ENCODE peak calls at places on chromosome 16, in four cellular contexts. One of them, this sample, is unnamed.

GRCh38 chr16:30120340-30121105 is 2.5 kb downstream of the MAPK3 start:
- DNase-seq in endothelial cell of umbilical vein: no peak
- DNase-seq in brain microvascular endothelial cell: no peak
- DNase-seq in cardiac muscle cell: no peak
- DNase-seq in this sample: no peak

GRCh38 chr16:8572919-8573724 is 17.2 kb downstream of the TMEM114 start:
- DNase-seq in brain microvascular endothelial cell: peak; percentile 22
- DNase-seq in endothelial cell of umbilical vein: no peak
- DNase-seq in cardiac muscle cell: peak; percentile 68
- DNase-seq in this sample: no peak

GRCh38 chr16:23579371-23579770 is 16.7 kb downstream of the NDUFAB1 start:
- DNase-seq in endothelial cell of umbilical vein: no peak
- DNase-seq in brain microvascular endothelial cell: no peak
- DNase-seq in cardiac muscle cell: no peak
- DNase-seq in this sample: no peak

GRCh38 chr16:48556913-48557351 is 53.0 kb downstream of the N4BP1 start:
- DNase-seq in brain microvascular endothelial cell: peak; percentile 59
- DNase-seq in cardiac muscle cell: peak; percentile 35
- DNase-seq in endothelial cell of umbilical vein: peak; percentile 17
- DNase-seq in this sample: peak; percentile 37

GRCh38 chr16:52671560-52671959 is 124.6 kb upstream of the TOX3 start:
- DNase-seq in cardiac muscle cell: no peak
- DNase-seq in brain microvascular endothelial cell: no peak
- DNase-seq in endothelial cell of umbilical vein: no peak
- DNase-seq in this sample: no peak

GRCh38 chr16:77213542-77214108 is 14.4 kb downstream of the SYCE1L start:
- DNase-seq in brain microvascular endothelial cell: peak; percentile 83
- DNase-seq in endothelial cell of umbilical vein: peak; percentile 86
- DNase-seq in cardiac muscle cell: peak; percentile 85
- DNase-seq in this sample: peak; percentile 85

GRCh38 chr16:53131363-53132071 is 76.7 kb downstream of the CHD9 start:
- DNase-seq in cardiac muscle cell: peak; percentile 52
- DNase-seq in brain microvascular endothelial cell: no peak
- DNase-seq in endothelial cell of umbilical vein: peak; percentile 56
- DNase-seq in this sample: no peak

GRCh38 chr16:17930280-17930679 is 406.3 kb downstream of the NPIPA8 start:
- DNase-seq in cardiac muscle cell: no peak
- DNase-seq in brain microvascular endothelial cell: peak; percentile 2
- DNase-seq in endothelial cell of umbilical vein: no peak
- DNase-seq in this sample: no peak

GRCh38 chr16:19860146-19861030 is 24.3 kb downstream of the GPRC5B start:
- DNase-seq in endothelial cell of umbilical vein: no peak
- DNase-seq in cardiac muscle cell: peak; percentile 65
- DNase-seq in brain microvascular endothelial cell: peak; percentile 56
- DNase-seq in this sample: peak; percentile 92

GRCh38 chr16:26599786-26600107 is 467.0 kb upstream of the C16orf82 start:
- DNase-seq in cardiac muscle cell: no peak
- DNase-seq in brain microvascular endothelial cell: peak; percentile 4
- DNase-seq in endothelial cell of umbilical vein: no peak
- DNase-seq in this sample: no peak

GRCh38 chr16:2028620-2029220 is 2.0 kb downstream of the NHERF2 start:
- DNase-seq in brain microvascular endothelial cell: no peak
- DNase-seq in cardiac muscle cell: no peak
- DNase-seq in endothelial cell of umbilical vein: no peak
- DNase-seq in this sample: no peak

GRCh38 chr16:87389245-87389644 is 2.9 kb upstream of the MAP1LC3B start:
- DNase-seq in cardiac muscle cell: no peak
- DNase-seq in brain microvascular endothelial cell: no peak
- DNase-seq in endothelial cell of umbilical vein: no peak
- DNase-seq in this sample: no peak

GRCh38 chr16:87387942-87388817 is 4.0 kb upstream of the MAP1LC3B start:
- DNase-seq in cardiac muscle cell: peak; percentile 99
- DNase-seq in endothelial cell of umbilical vein: peak; percentile 99
- DNase-seq in brain microvascular endothelial cell: peak; percentile 98
- DNase-seq in this sample: peak; percentile 99

GRCh38 chr16:87391324-87391949 is 699 bp upstream of the MAP1LC3B start:
- DNase-seq in brain microvascular endothelial cell: no peak
- DNase-seq in cardiac muscle cell: no peak
- DNase-seq in endothelial cell of umbilical vein: no peak
- DNase-seq in this sample: no peak

GRCh38 chr16:87390641-87391323 is 1.4 kb upstream of the MAP1LC3B start:
- DNase-seq in brain microvascular endothelial cell: no peak
- DNase-seq in endothelial cell of umbilical vein: no peak
- DNase-seq in cardiac muscle cell: no peak
- DNase-seq in this sample: no peak

DNA sequence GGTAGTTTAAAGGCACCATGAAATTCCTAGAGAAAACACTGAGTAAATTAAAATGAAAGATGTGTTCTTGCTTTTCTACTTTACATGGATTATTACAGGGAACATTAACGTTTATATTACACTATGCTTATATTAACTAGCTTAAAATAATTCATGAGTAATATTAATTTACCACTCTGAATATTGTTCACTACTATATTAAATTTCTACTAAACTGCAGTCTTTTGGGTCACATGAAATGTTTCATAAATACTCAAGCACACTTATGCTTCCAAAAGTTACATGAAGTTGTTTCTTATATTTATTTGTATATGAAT is 3.4 kb upstream of the MAP1LC3B start:
- DNase-seq in endothelial cell of umbilical vein: no peak
- DNase-seq in cardiac muscle cell: no peak
- DNase-seq in brain microvascular endothelial cell: no peak
- DNase-seq in this sample: no peak
- H3K4me3 ChIP-seq in endothelial cell of umbilical vein: no peak overlapping the region
- H3K4me3 ChIP-seq in cardiac muscle cell: peak overlapping the region; percentile 7
- H3K4me3 ChIP-seq in brain microvascular endothelial cell: peak overlapping the region; percentile 13
- H3K4me3 ChIP-seq in this sample: no peak overlapping the region

DNA sequence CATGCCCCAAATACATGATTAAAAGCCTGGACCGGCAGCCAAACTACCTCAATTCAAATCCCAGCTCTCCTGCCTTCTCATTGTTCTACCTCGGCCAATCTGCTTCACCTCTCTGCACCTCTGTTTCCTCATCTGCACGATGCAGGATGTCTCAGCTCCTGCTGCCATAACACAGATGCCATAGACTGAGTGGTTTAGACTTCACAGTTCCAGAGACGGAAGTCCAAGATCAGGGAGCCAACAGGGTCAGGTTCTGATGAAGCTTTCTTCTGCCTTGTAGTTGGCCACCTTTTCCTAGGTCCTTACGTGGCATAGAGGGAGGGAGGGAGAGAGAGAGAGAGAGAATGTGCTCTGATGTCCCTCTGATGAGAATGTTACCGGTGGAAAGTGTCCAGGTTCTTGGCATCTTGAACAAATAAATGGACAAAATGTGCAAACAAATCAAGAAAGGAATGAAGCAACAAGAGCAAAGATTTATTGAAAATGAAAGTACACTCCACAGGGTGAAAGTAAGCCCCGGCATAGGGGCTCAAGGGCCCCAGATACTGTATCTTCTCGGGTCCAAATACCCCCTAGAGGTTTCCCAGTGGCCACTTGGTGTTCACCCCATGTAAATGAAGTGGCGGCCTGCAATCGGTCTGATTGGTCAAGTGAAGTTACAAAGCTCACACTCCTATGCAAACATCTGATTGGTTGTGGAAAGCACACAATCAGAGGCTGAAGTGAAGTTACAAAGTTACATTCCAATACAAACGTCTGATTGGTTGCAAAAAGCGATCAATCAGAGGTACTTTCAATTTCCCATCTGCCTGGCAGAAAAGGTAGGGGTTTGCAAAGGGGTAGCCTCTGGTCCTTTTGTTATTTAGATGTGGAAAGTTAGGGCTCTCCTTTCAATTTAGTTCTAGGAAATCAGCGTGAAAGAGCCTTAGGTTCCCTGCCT is 43.3 kb upstream of the ZCCHC14 start:
- DNase-seq in cardiac muscle cell: no peak
- DNase-seq in brain microvascular endothelial cell: no peak
- DNase-seq in endothelial cell of umbilical vein: peak; percentile 72
- DNase-seq in this sample: no peak
- H3K4me3 ChIP-seq in cardiac muscle cell: no peak overlapping the region
- H3K4me3 ChIP-seq in brain microvascular endothelial cell: no peak overlapping the region
- H3K4me3 ChIP-seq in endothelial cell of umbilical vein: no peak overlapping the region
- H3K4me3 ChIP-seq in this sample: no peak overlapping the region

GRCh38 chr16:51149251-51149661 is 1.8 kb downstream of the SALL1 start:
- DNase-seq in cardiac muscle cell: peak; percentile 29
- DNase-seq in endothelial cell of umbilical vein: no peak
- DNase-seq in brain microvascular endothelial cell: no peak
- DNase-seq in this sample: no peak

GRCh38 chr16:51147776-51148673 is 3.0 kb downstream of the SALL1 start:
- DNase-seq in brain microvascular endothelial cell: no peak
- DNase-seq in endothelial cell of umbilical vein: no peak
- DNase-seq in cardiac muscle cell: no peak
- DNase-seq in this sample: no peak

GRCh38 chr16:51149721-51150158 is 1.3 kb downstream of the SALL1 start:
- DNase-seq in brain microvascular endothelial cell: no peak
- DNase-seq in endothelial cell of umbilical vein: no peak
- DNase-seq in cardiac muscle cell: no peak
- DNase-seq in this sample: no peak

GRCh38 chr16:51150159-51150893 is 744 bp downstream of the SALL1 start:
- DNase-seq in brain microvascular endothelial cell: no peak
- DNase-seq in endothelial cell of umbilical vein: no peak
- DNase-seq in cardiac muscle cell: peak; percentile 21
- DNase-seq in this sample: no peak

DNA sequence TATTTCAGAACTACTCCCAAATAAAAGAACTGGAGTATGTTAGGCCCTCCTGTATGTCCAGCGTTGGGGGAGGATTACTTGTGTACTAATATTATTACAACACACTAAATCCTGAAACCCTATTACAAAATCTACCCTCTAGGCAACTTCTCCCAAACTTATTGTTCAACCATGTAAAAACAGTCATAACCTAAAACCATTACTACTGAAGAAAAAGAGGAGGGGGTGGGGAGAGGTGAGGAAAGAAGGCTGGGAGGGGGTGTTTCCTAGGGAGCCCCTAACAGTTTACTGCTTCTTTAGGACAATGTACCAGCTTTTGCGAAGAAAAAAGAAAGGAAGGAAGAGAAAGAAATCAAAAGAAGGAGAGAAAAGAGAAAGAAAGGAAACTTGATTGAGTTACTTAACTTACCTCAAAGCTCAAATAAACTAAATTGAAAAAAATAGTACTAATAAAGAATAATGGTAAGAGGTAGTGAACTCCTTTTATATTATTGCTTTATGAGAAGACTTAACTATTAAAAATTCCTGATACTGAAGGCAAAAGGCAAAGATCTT is 2.3 kb downstream of the SALL1 start:
- DNase-seq in endothelial cell of umbilical vein: no peak
- DNase-seq in cardiac muscle cell: peak; percentile 41
- DNase-seq in brain microvascular endothelial cell: no peak
- DNase-seq in this sample: no peak
- H3K4me3 ChIP-seq in endothelial cell of umbilical vein: no peak overlapping the region
- H3K4me3 ChIP-seq in cardiac muscle cell: peak overlapping the region; percentile 68
- H3K4me3 ChIP-seq in brain microvascular endothelial cell: no peak overlapping the region
- H3K4me3 ChIP-seq in this sample: peak overlapping the region; percentile 69

GRCh38 chr16:72936408-72936807 is 111.5 kb downstream of the ZFHX3 start:
- DNase-seq in endothelial cell of umbilical vein: no peak
- DNase-seq in brain microvascular endothelial cell: no peak
- DNase-seq in cardiac muscle cell: no peak
- DNase-seq in this sample: no peak

GRCh38 chr16:72937360-72937759 is 110.6 kb downstream of the ZFHX3 start:
- DNase-seq in brain microvascular endothelial cell: no peak
- DNase-seq in endothelial cell of umbilical vein: no peak
- DNase-seq in cardiac muscle cell: no peak
- DNase-seq in this sample: no peak

GRCh38 chr16:72939247-72939646 is 108.7 kb downstream of the ZFHX3 start:
- DNase-seq in brain microvascular endothelial cell: peak; percentile 70
- DNase-seq in endothelial cell of umbilical vein: no peak
- DNase-seq in cardiac muscle cell: peak; percentile 76
- DNase-seq in this sample: no peak

GRCh38 chr16:72937916-72938315 is 110.0 kb downstream of the ZFHX3 start:
- DNase-seq in endothelial cell of umbilical vein: no peak
- DNase-seq in brain microvascular endothelial cell: no peak
- DNase-seq in cardiac muscle cell: no peak
- DNase-seq in this sample: no peak

GRCh38 chr16:72938426-72939164 is 109.3 kb downstream of the ZFHX3 start:
- DNase-seq in endothelial cell of umbilical vein: peak; percentile 72
- DNase-seq in brain microvascular endothelial cell: peak; percentile 91
- DNase-seq in cardiac muscle cell: peak; percentile 88
- DNase-seq in this sample: no peak
- H3K4me3 ChIP-seq in endothelial cell of umbilical vein: no peak overlapping the region
- H3K4me3 ChIP-seq in brain microvascular endothelial cell: no peak overlapping the region
- H3K4me3 ChIP-seq in cardiac muscle cell: no peak overlapping the region
- H3K4me3 ChIP-seq in this sample: no peak overlapping the region

DNA sequence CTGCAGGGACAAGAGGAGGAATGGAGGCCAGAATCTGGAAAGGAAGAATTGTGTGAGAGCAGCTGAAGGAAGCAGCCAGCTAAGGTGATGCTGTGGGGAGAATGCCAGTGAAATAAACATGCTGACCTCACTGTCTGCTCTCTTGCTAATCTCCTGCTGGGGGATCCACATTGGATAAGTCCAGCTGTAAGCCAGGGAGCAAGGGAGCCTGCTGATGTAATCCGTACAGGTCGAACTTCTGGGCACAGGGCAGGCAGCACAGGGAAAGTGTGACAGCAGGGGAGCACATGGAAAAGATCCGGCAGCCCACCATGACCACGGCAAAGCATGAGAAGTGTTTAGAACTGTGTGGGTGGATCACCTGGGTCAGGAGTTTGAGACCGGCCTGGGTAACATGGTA is 7.5 kb upstream of the XPO6 start:
- DNase-seq in brain microvascular endothelial cell: no peak
- DNase-seq in cardiac muscle cell: no peak
- DNase-seq in endothelial cell of umbilical vein: no peak
- DNase-seq in this sample: no peak
- H3K4me3 ChIP-seq in brain microvascular endothelial cell: no peak overlapping the region
- H3K4me3 ChIP-seq in cardiac muscle cell: no peak overlapping the region
- H3K4me3 ChIP-seq in endothelial cell of umbilical vein: no peak overlapping the region
- H3K4me3 ChIP-seq in this sample: no peak overlapping the region

DNA sequence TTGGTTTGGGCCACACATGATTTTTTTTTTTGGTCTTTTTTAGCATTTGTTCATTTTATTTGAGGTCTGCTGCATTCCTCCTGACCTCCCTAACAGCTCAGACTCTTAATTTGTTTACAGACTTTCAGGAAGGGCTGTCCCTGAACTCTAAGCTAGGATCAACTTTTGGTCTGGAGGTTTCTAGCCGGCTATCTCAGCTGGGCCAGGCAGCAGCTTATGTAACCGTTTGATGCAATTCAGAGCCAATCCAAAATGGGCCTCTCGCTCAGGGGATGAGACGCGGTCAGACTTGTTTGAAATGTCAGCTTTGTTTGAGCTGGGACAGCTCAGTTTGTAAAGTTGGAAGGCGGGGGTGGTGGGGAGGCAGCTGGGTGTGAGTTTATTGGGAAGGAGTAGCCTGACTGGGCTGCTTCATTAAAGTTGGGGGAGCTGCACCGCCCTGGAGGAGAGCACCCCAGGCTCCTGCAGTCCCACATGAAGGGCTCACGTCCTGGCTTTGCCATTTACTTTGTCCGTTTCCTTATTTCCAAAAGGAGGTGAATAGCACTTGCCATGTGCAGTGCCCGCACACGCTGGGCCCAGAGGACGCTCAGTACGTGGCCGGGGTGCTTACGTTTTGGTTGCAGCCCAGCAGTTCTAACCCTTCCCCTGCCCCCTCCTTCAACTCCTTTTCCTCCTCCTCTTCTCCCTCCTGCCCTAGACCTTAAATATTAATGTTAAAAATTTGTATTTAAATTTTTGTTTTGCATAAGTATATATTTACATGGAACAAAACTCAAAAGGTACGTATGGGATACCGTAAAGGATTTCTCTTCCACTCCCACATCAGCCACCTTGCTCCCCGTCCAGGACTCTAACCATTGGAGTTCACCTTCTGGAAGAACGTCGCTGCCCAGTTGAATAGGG is 121.2 kb downstream of the SNX29 start:
- DNase-seq in brain microvascular endothelial cell: no peak
- DNase-seq in cardiac muscle cell: peak; percentile 64
- DNase-seq in endothelial cell of umbilical vein: no peak
- DNase-seq in this sample: no peak
- H3K4me3 ChIP-seq in brain microvascular endothelial cell: no peak overlapping the region
- H3K4me3 ChIP-seq in cardiac muscle cell: no peak overlapping the region
- H3K4me3 ChIP-seq in endothelial cell of umbilical vein: no peak overlapping the region
- H3K4me3 ChIP-seq in this sample: no peak overlapping the region